ENCODE peak calls at places on chromosomes 2 and 18, in seven cellular contexts. C, A, Y, X, K, P and D are unnamed samples. For H3K4me1, the result is how much of the 10 kb centered on the place peaks cover.

GRCh38 chr2:99573624-99574251 is 83.9 kb upstream of the REV1 start:
- DNase-seq in X (no peak), P (no peak), C (no peak), K (no peak), Y (no peak), A (no peak), D (no peak)

GRCh38 chr18:76380791-76381405 is 114.1 kb downstream of the ZNF516 start:
- DNase-seq in Y (peak), K (no peak), X (no peak), C (peak), A (peak), P (no peak), D (no peak)

GRCh38 chr2:31271851-31272267 is 37.9 kb downstream of the EHD3 start:
- DNase-seq in P (peak), K (no peak), C (no peak), Y (no peak), A (peak), X (no peak), D (peak)

GRCh38 chr2:10465915-10466314 is 17.8 kb upstream of the ODC1 start:
- DNase-seq in X (no peak), Y (no peak), C (no peak), P (no peak), K (no peak), A (no peak), D (no peak)

GRCh38 chr2:241878007-241878970 is 8.8 kb downstream of the RTP5 start:
- DNase-seq in P (peak), X (peak), A (peak), C (peak), Y (peak), K (no peak), D (peak)

GRCh38 chr2:32931945-32932709 is 14.6 kb upstream of the LTBP1 start:
- DNase-seq in X (no peak), P (no peak), A (no peak), Y (no peak), C (no peak), K (no peak), D (no peak)

GRCh38 chr2:9644603-9645002 is 13.8 kb upstream of the YWHAQ start:
- DNase-seq in A (no peak), C (no peak), K (no peak), Y (no peak), P (peak), X (no peak), D (no peak)

GRCh38 chr18:6341709-6342108 is 73.0 kb downstream of the L3MBTL4 start:
- DNase-seq in X (no peak), Y (no peak), A (no peak), K (no peak), C (no peak), P (no peak), D (no peak)

GRCh38 chr2:233848276-233848675 is 6.1 kb downstream of the HJURP start:
- DNase-seq in K (no peak), Y (no peak), X (no peak), P (no peak), A (no peak), C (no peak), D (no peak)

GRCh38 chr2:84899181-84899580 is 6.3 kb upstream of the TMSB10 start:
- DNase-seq in P (no peak), X (no peak), A (no peak), Y (no peak), C (no peak), K (no peak), D (no peak)

GRCh38 chr2:32622570-32623310 is 5.1 kb upstream of the TTC27 start:
- DNase-seq in X (peak), K (no peak), Y (no peak), C (no peak), P (no peak), A (peak), D (peak)

DNA sequence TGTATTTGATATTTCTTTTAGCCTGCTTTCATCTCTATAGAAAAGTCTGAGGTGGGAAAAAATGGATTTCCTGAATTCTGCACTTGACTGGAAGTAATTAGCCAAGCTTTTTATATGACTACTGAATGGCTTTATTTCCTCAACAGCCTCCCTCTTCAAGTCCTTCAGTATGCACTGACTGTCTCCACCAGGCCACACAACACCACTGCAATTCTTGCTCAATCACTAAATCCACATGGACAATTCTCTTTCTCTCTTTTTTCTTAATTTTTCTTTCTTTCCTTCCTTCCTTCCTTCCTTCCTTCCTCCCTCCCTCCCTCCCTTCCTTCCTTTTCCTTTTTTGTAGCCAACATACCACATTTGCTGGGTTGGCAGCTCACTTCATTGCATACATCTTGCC is 104.4 kb downstream of the SS18 start:
- DNase-seq in A (no peak), P (no peak), K (no peak), Y (no peak), C (no peak), X (no peak), D (no peak)
- H3K27ac ChIP-seq in A (no peak), P (no peak), K (no peak), Y (no peak), C (no peak), X (no peak), D (no peak)

GRCh38 chr2:106054336-106054735 is 139.8 kb downstream of the UXS1 start:
- DNase-seq in A (no peak), P (no peak), Y (no peak), X (no peak), K (no peak), C (no peak), D (no peak)
- H3K4me1 ChIP-seq in A (under half), P (under half), Y (under half), X (under half), K (under half), C (under half), D (under half)

GRCh38 chr2:63588385-63589147 is at the start of the genes MDH1 and WDPCP:
- DNase-seq in Y (peak), K (peak), P (peak), X (peak), A (peak), C (peak), D (peak)

GRCh38 chr2:63594622-63595021 is 5.9 kb downstream of the MDH1 start:
- DNase-seq in C (no peak), P (no peak), X (peak), Y (peak), A (no peak), K (no peak), D (no peak)

GRCh38 chr2:63590621-63591408 is 2.1 kb downstream of the MDH1 start:
- DNase-seq in C (no peak), Y (no peak), A (peak), P (no peak), K (peak), X (peak), D (peak)

GRCh38 chr2:63589148-63589972 is 597 bp downstream of the MDH1 start:
- DNase-seq in A (peak), X (no peak), C (no peak), P (no peak), K (no peak), Y (peak), D (peak)

DNA sequence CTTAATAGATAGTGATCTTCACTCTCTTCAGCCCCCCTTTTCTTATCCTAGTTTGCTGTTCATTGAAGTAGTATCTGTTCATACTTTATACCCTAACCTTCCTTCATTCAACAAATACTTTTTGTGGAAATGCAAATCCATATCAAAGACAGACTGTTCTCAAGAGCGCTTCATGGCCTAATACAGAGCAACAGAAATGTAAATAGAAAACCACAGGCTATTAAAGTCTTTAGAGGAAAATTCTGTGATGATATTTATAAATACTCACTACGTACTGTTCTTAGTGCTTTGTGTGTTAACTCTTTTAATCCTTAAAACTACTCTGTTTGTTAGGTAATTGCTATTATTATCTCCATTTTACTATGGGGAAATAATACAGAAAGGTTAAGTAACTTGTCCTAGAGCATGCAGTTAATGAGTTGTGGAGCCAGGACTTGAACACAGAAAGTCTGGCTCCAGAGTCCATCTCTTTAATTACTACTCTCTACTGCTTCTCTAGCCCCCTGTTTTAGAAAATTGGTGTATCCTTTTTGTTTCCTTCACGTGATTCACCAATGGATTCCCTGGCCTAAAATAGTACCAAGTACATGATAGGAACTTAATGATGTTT is 2.9 kb downstream of the MDH1 start:
- DNase-seq in K (no peak), P (no peak), X (no peak), C (no peak), A (no peak), Y (no peak), D (no peak)
- H3K27ac ChIP-seq in K (no peak), P (no peak), X (no peak), C (no peak), A (no peak), Y (no peak), D (peak)

GRCh38 chr2:237407734-237408133 is 6.2 kb downstream of the COL6A3 start:
- DNase-seq in X (no peak), A (peak), K (no peak), Y (no peak), C (no peak), P (no peak), D (no peak)

GRCh38 chr2:237404413-237404812 is 9.6 kb downstream of the COL6A3 start:
- DNase-seq in C (no peak), A (no peak), K (no peak), Y (no peak), P (no peak), X (no peak), D (no peak)

GRCh38 chr2:237403024-237403882 is 10.7 kb downstream of the COL6A3 start:
- DNase-seq in K (no peak), P (peak), A (peak), C (no peak), Y (no peak), X (no peak), D (no peak)

GRCh38 chr2:237405006-237405559 is 8.9 kb downstream of the COL6A3 start:
- DNase-seq in C (no peak), A (peak), Y (no peak), K (no peak), P (peak), X (no peak), D (peak)

DNA sequence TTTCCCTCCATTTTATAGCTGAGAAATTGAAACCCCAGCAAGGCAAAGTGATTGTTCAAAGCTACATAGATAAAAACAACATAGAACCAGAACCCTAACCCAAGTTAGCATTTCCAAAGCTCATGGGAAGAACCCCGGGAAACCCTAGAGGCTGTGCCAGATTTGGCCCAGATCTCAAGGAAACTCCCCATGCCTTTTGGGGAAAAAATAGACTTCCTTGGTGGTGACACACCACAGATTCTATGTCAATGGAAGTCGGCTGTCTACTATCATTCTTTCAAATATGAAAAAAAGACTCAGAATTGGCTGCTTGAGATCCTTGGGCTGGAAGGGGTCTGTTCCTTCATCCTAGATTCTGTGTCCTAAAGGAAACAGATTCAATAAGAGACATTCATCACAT is 8.4 kb downstream of the COL6A3 start:
- DNase-seq in A (peak), P (peak), C (no peak), X (no peak), K (no peak), Y (no peak), D (no peak)
- H3K4me1 ChIP-seq in A (half or more), P (under half), C (under half), X (under half), K (under half), Y (under half), D (under half)